ENCODE peak calls at places on chromosomes 11 and 22, in six cellular contexts. B is K562, S is H1, M is GM12878, L is HepG2, R is GM12892. C is an unnamed sample.

GRCh38 chr11:82682003-82682751 is 51.5 kb downstream of the FAM181B start:
- DNase-seq in B (peak; percentile 78), S (no peak), M (peak; percentile 9), L (peak; percentile 67), R (no peak), C (no peak)

GRCh38 chr11:35647535-35648092 is 15.0 kb upstream of the TRIM44 start:
- DNase-seq in B (peak; percentile 15), S (no peak), M (no peak), L (no peak), R (no peak), C (no peak)

GRCh38 chr22:35313311-35314121 is 13.8 kb downstream of the TOM1 start:
- DNase-seq in B (peak; percentile 31), S (no peak), M (no peak), L (peak; percentile 70), R (no peak), C (no peak)

GRCh38 chr22:37994049-37994448 is 9.7 kb upstream of the SOX10 start:
- DNase-seq in B (no peak), S (no peak), M (no peak), L (no peak), R (no peak), C (no peak)

GRCh38 chr11:68632802-68633201 is 51.5 kb upstream of the GAL start:
- DNase-seq in B (peak; percentile 82), S (peak; percentile 39), M (no peak), L (peak; percentile 67), R (no peak), C (no peak)

GRCh38 chr22:41123151-41123550 is 30.8 kb downstream of the EP300 start:
- DNase-seq in B (no peak), S (no peak), M (no peak), L (no peak), R (no peak), C (no peak)

GRCh38 chr22:37896181-37896592 is 9.9 kb upstream of the MICALL1 start:
- DNase-seq in B (no peak), S (no peak), M (peak; percentile 60), L (peak; percentile 90), R (no peak), C (peak; percentile 67)

GRCh38 chr11:30596832-30597231 is 10.7 kb upstream of the MPPED2 start:
- DNase-seq in B (no peak), S (no peak), M (no peak), L (no peak), R (no peak), C (no peak)

GRCh38 chr11:114166897-114167323 is 107.4 kb downstream of the ZBTB16 start:
- DNase-seq in B (no peak), S (no peak), M (no peak), L (no peak), R (no peak), C (no peak)

GRCh38 chr11:129023968-129024676 is 81.5 kb upstream of the TP53AIP1 start:
- DNase-seq in B (no peak), S (peak; percentile 17), M (no peak), L (no peak), R (no peak), C (no peak)
- TF ChIP-seq TAF1 in B (no peak), S (peak; percentile 31), M (no peak), L (no peak), R (no peak), C (no peak)

GRCh38 chr11:62889484-62890437 is 9.1 kb downstream of the SLC3A2 start:
- DNase-seq in B (peak; percentile 90), S (no peak), M (no peak), L (peak; percentile 79), R (no peak), C (no peak)
- TF ChIP-seq POLR2AphosphoS5 in B (peak; percentile 82), S (peak; percentile 99), M (peak; percentile 92), L (peak; percentile 53), R (peak; percentile 97), C (peak; percentile 93)

GRCh38 chr11:95231126-95231880 is at the start of gene SESN3:
- DNase-seq in B (peak; percentile 97), S (peak; percentile 98), M (peak; percentile 93), L (peak; percentile 89), R (peak; percentile 76), C (peak; percentile 78)
- TF ChIP-seq POLR2A in B (no peak), S (no peak), M (peak; percentile 57), L (no peak), R (peak; percentile 66), C (peak; percentile 86)

GRCh38 chr22:43365715-43366440 is 22.7 kb upstream of the SCUBE1 start:
- DNase-seq in B (no peak), S (no peak), M (no peak), L (no peak), R (no peak), C (no peak)
- TF ChIP-seq TAF1 in B (no peak), S (no peak), M (no peak), L (no peak), R (no peak), C (no peak)

C was measured in GM12891.